ENCODE peak calls at places on chromosomes 13 and 19, in four cellular contexts. One of them, this sample, is unnamed.
A peak's percentile ranks its signal among the peaks of the same experiment; 100 is the strongest.

GRCh38 chr13:73299787-73300186 is 241.0 kb downstream of the KLF5 start:
- DNase-seq in Right ventricle myocardium superior: no peak
- DNase-seq in small intestine: no peak
- DNase-seq in cardiac fibroblast: no peak
- DNase-seq in this sample: no peak

GRCh38 chr13:73417012-73417615 is 358.3 kb downstream of the KLF5 start:
- DNase-seq in small intestine: peak; percentile 14
- DNase-seq in Right ventricle myocardium superior: no peak
- DNase-seq in cardiac fibroblast: peak; percentile 3
- DNase-seq in this sample: peak; percentile 19

GRCh38 chr13:41054212-41054877 is 7.0 kb upstream of the WBP4 start:
- DNase-seq in cardiac fibroblast: peak; percentile 65
- DNase-seq in small intestine: peak; percentile 82
- DNase-seq in Right ventricle myocardium superior: no peak
- DNase-seq in this sample: peak; percentile 73

GRCh38 chr13:27791146-27791900 is 960 bp upstream of the GSX1 start:
- DNase-seq in cardiac fibroblast: no peak
- DNase-seq in small intestine: no peak
- DNase-seq in Right ventricle myocardium superior: no peak
- DNase-seq in this sample: no peak

GRCh38 chr19:5903502-5904301 is at the start of gene NDUFA11:
- DNase-seq in small intestine: peak; percentile 98
- DNase-seq in cardiac fibroblast: peak; percentile 98
- DNase-seq in Right ventricle myocardium superior: peak; percentile 98
- DNase-seq in this sample: peak; percentile 95

GRCh38 chr19:31378404-31378803 is 29.2 kb upstream of the TSHZ3 start:
- DNase-seq in small intestine: peak; percentile 15
- DNase-seq in Right ventricle myocardium superior: peak; percentile 56
- DNase-seq in cardiac fibroblast: peak; percentile 95
- DNase-seq in this sample: peak; percentile 73

GRCh38 chr13:45925151-45925550 is 73.6 kb upstream of the SIAH3 start:
- DNase-seq in cardiac fibroblast: peak; percentile 25
- DNase-seq in Right ventricle myocardium superior: no peak
- DNase-seq in small intestine: peak; percentile 8
- DNase-seq in this sample: peak; percentile 19

GRCh38 chr13:52043675-52044074 is 19.2 kb downstream of the UTP14C start:
- DNase-seq in cardiac fibroblast: no peak
- DNase-seq in small intestine: no peak
- DNase-seq in Right ventricle myocardium superior: no peak
- DNase-seq in this sample: no peak